ENCODE peak calls at places on chromosomes 13 and 19, in six cellular contexts. M, I, E, B, U and Z are unnamed samples.

GRCh38 chr13:44394649-44395048 is 21.0 kb downstream of the SERP2 start:
- ATAC-seq in M (no peak), I (no peak), E (no peak), B (no peak), U (no peak), Z (no peak)

GRCh38 chr13:43094901-43095300 is 71.5 kb downstream of the DNAJC15 start:
- ATAC-seq in M (no peak), I (no peak), E (no peak), B (no peak), U (no peak), Z (no peak)

GRCh38 chr19:28500982-28501633 is 711.8 kb downstream of the UQCRFS1 start:
- ATAC-seq in M (no peak), I (no peak), E (no peak), B (no peak), U (no peak), Z (no peak)

GRCh38 chr13:73327579-73327978 is 268.8 kb downstream of the KLF5 start:
- ATAC-seq in M (no peak), I (no peak), E (no peak), B (no peak), U (no peak), Z (no peak)

GRCh38 chr13:110017379-110017778 is 231.0 kb upstream of the IRS2 start:
- ATAC-seq in M (peak; percentile 46), I (peak; percentile 11), E (peak; percentile 99), B (peak; percentile 65), U (no peak), Z (peak; percentile 44)

GRCh38 chr13:110921209-110921608 is 6.3 kb upstream of the ANKRD10 start:
- ATAC-seq in M (no peak), I (no peak), E (no peak), B (no peak), U (no peak), Z (no peak)

GRCh38 chr13:48571121-48571901 is 38.4 kb upstream of the RCBTB2 start:
- ATAC-seq in M (peak; percentile 57), I (peak; percentile 24), E (no peak), B (no peak), U (peak; percentile 67), Z (peak; percentile 60)

GRCh38 chr13:98541701-98542203 is 35.2 kb downstream of the STK24 start:
- ATAC-seq in M (peak; percentile 57), I (peak; percentile 24), E (peak; percentile 41), B (no peak), U (peak; percentile 69), Z (no peak)

GRCh38 chr13:109500146-109500773 is 286.1 kb downstream of the IRS2 start:
- ATAC-seq in M (no peak), I (no peak), E (peak; percentile 61), B (no peak), U (peak; percentile 43), Z (no peak)

GRCh38 chr13:102721800-102722231 is 27.0 kb upstream of the METTL21C start:
- ATAC-seq in M (peak; percentile 18), I (no peak), E (no peak), B (no peak), U (no peak), Z (peak; percentile 44)

GRCh38 chr19:55315956-55316525 is 9.1 kb downstream of the TMEM150B start:
- ATAC-seq in M (no peak), I (no peak), E (peak; percentile 26), B (no peak), U (no peak), Z (no peak)

GRCh38 chr13:99970761-99971575 is 599 bp downstream of the ZIC5 start:
- ATAC-seq in M (no peak), I (no peak), E (peak; percentile 15), B (no peak), U (no peak), Z (peak; percentile 16)

GRCh38 chr13:105016266-105016665 is 1519.2 kb downstream of the EFNB2 start:
- ATAC-seq in M (no peak), I (no peak), E (no peak), B (no peak), U (no peak), Z (no peak)

GRCh38 chr13:60433505-60433904 is 36.5 kb downstream of the TDRD3 start:
- ATAC-seq in M (no peak), I (peak; percentile 78), E (no peak), B (no peak), U (peak; percentile 43), Z (no peak)

GRCh38 chr13:105291987-105292386 is 1243.5 kb downstream of the EFNB2 start:
- ATAC-seq in M (no peak), I (no peak), E (no peak), B (no peak), U (no peak), Z (no peak)

GRCh38 chr13:44136693-44137268 is 236.8 kb upstream of the SERP2 start:
- ATAC-seq in M (no peak), I (no peak), E (no peak), B (no peak), U (no peak), Z (no peak)

GRCh38 chr19:18879579-18880373 is 16.2 kb downstream of the CERS1 start:
- ATAC-seq in M (peak; percentile 30), I (peak; percentile 51), E (peak; percentile 71), B (peak; percentile 19), U (peak; percentile 51), Z (peak; percentile 16)

GRCh38 chr13:30576528-30576927 is 41.2 kb upstream of the USPL1 start:
- ATAC-seq in M (no peak), I (peak; percentile 36), E (peak; percentile 23), B (no peak), U (peak; percentile 40), Z (no peak)

GRCh38 chr13:110433014-110433413 is 125.9 kb downstream of the COL4A2 start:
- ATAC-seq in M (no peak), I (no peak), E (no peak), B (no peak), U (peak; percentile 85), Z (peak; percentile 66)

GRCh38 chr13:21668665-21669599 is 1.9 kb upstream of the FGF9 start:
- ATAC-seq in M (peak; percentile 25), I (no peak), E (no peak), B (no peak), U (peak; percentile 9), Z (no peak)

GRCh38 chr13:106357198-106357597 is 178.3 kb downstream of the EFNB2 start:
- ATAC-seq in M (no peak), I (no peak), E (peak; percentile 62), B (no peak), U (peak; percentile 34), Z (no peak)

GRCh38 chr19:44866672-44867071 is 20.6 kb downstream of the NECTIN2 start:
- ATAC-seq in M (no peak), I (no peak), E (no peak), B (no peak), U (no peak), Z (no peak)

GRCh38 chr13:23748591-23748990 is 140.6 kb downstream of the MIPEP start:
- ATAC-seq in M (no peak), I (no peak), E (no peak), B (no peak), U (no peak), Z (no peak)
- H3K4me1 ChIP-seq in M (peaks cover 14% of the 10 kb centered on the region), I (peaks cover 8% of the 10 kb centered on the region), E (peaks cover 29% of the 10 kb centered on the region), B (no peaks in the 10 kb centered on the region), U (no peaks in the 10 kb centered on the region), Z (peaks cover 9% of the 10 kb centered on the region)

GRCh38 chr19:1445185-1445931 is 4.6 kb upstream of the APC2 start:
- ATAC-seq in M (peak; percentile 95), I (peak; percentile 95), E (peak; percentile 65), B (peak; percentile 74), U (peak; percentile 89), Z (peak; percentile 91)

GRCh38 chr19:1447565-1447903 is 2.4 kb upstream of the APC2 start:
- ATAC-seq in M (no peak), I (no peak), E (no peak), B (no peak), U (no peak), Z (no peak)

GRCh38 chr19:1447944-1448343 is 2.0 kb upstream of the APC2 start:
- ATAC-seq in M (no peak), I (no peak), E (no peak), B (no peak), U (no peak), Z (no peak)

GRCh38 chr19:1445932-1446712 is 3.8 kb upstream of the APC2 start:
- ATAC-seq in M (peak; percentile 34), I (no peak), E (no peak), B (no peak), U (peak; percentile 24), Z (no peak)

DNA sequence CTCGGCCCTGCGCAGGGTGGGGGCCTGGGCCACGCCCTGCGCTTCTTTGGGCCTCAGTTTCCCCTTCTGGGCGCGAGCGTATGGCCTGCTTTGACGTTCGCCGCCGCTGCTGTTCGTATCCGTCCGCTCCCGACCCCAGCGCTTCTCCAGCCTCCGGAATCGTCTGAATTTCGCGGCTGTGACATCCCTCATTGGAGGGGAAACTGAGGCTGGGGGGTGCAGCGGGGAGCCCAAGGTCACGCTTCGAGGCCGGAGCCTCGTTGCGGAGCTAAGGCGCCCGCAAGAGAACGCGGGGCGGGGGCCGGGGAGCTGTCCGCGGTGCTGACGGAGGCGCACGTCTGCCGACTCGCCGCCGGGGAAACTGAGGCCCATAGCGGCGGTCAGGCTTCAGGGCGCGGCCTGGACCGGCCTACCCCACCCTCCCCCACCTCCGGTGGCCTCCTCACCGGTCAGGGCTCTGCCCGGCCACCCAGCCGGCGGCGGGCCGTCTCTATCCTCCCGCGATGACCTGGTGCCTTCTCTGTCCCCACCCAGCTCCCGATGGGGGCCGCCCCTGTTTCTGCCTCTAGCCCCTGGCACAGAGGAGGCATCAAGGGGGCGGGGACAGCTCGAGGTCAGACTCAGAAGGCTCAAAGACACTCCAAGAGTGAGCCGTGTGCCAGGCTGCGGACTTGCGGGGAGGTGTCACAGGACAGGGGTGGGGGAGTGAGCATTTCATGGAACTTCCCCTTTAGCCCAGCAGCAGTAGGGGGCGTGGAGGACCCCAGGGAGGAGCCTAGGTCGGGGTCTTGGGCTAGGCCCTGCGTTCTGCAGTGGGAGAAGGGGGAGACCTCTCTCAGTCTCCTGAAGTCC is 3.0 kb upstream of the APC2 start:
- ATAC-seq in M (no peak), I (no peak), E (no peak), B (no peak), U (no peak), Z (no peak)
- H3K27ac ChIP-seq in M (no peak overlapping the region), I (no peak overlapping the region), E (no peak overlapping the region), B (no peak overlapping the region), U (no peak overlapping the region), Z (no peak overlapping the region)

DNA sequence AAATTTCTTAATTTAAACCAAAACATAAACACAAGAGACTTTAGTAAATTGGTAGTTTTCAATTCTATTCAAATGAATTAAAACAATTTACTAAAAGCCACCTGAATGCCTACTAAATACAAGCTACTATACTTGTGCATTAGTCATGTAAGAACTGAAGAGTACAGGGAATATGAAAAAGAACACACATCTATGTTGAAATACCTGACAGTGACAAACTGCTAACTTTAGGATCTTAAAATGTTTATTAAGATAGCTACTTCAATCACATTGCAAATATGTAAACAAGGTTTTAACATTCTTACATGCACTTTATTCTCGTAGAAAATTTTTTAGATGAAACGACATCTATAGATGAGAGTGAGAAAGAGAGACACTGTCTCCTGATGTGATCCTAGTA is 4.1 kb downstream of the SPRYD7 start:
- ATAC-seq in M (no peak), I (no peak), E (no peak), B (no peak), U (no peak), Z (no peak)
- H3K4me1 ChIP-seq in M (peaks cover 19% of the 10 kb centered on the region), I (no peaks in the 10 kb centered on the region), E (peaks cover 5% of the 10 kb centered on the region), B (no peaks in the 10 kb centered on the region), U (no peaks in the 10 kb centered on the region), Z (peaks cover 10% of the 10 kb centered on the region)

DNA sequence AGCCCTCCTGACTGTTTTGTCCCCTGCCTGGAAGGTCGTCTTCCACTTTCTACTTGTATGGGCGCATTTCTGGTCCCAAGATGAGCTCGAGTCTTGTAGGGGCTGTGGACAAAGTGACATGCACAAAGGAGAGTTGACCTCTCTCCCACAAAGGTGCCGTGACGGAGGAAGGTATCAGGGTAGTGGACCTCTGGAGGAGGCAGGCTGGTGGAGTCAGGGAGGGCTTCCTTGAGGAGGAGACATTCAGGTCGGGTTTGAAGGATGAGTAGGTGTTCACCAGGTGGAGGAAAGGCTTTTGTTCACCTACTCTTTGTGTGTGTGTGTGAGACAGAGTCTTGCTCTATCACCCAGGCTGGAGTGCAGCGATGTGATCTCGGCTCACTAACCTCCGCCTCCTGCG is 1.7 kb downstream of the CYTH2 start:
- ATAC-seq in M (no peak), I (no peak), E (no peak), B (no peak), U (no peak), Z (no peak)
- H3K27ac ChIP-seq in M (peak overlapping the region; percentile 98), I (no peak overlapping the region), E (no peak overlapping the region), B (no peak overlapping the region), U (no peak overlapping the region), Z (no peak overlapping the region)